ENCODE peak calls at places on chromosome X, in ten cellular contexts. X is GM13976, B is HFFc6, T is endothelial cell, S is cardiac fibroblast, G is stomach, A is cardiac muscle cell, Y is Calu3, W is right atrium auricular region, P is PC-3. Z is an unnamed sample.
A peak's percentile ranks its signal among the peaks of the same experiment; 100 is the strongest.

GRCh38 chrX:101252634-101253033 is 33.0 kb downstream of the DRP2 start:
- DNase-seq in G (no peak), A (no peak), Y (no peak), S (peak; percentile 73), P (no peak), W (no peak), B (no peak), T (no peak), X (no peak), Z (no peak)

GRCh38 chrX:132090370-132091152 is 37.3 kb downstream of the FRMD7 start:
- DNase-seq in G (no peak), A (no peak), S (no peak), W (no peak), P (no peak), T (no peak), X (no peak), B (no peak), Y (no peak), Z (no peak)

GRCh38 chrX:29477878-29478277 is 737.5 kb upstream of the MAGEB2 start:
- DNase-seq in X (peak; percentile 11), Y (no peak), P (no peak), B (no peak), S (no peak), T (no peak), A (no peak), W (no peak), G (no peak), Z (no peak)

GRCh38 chrX:149037301-149037700 is 467.8 kb downstream of the IDS start:
- DNase-seq in Y (no peak), T (no peak), X (no peak), S (peak; percentile 7), A (no peak), P (no peak), G (no peak), B (no peak), W (no peak), Z (no peak)

GRCh38 chrX:115894087-115894486 is 276.5 kb upstream of the AGTR2 start:
- DNase-seq in S (peak; percentile 7), B (no peak), W (peak; percentile 55), X (no peak), T (no peak), A (no peak), Y (no peak), P (peak; percentile 65), G (no peak), Z (no peak)

GRCh38 chrX:36963069-36963808 is 44.9 kb upstream of the FAM47C start:
- DNase-seq in X (no peak), A (no peak), Y (peak; percentile 23), G (no peak), B (no peak), S (no peak), W (no peak), P (no peak), T (no peak), Z (no peak)

GRCh38 chrX:41333744-41333993 is 293 bp upstream of the DDX3X start:
- DNase-seq in T (no peak), P (peak; percentile 78), G (no peak), Y (no peak), B (no peak), X (peak; percentile 76), W (no peak), S (peak; percentile 90), A (peak; percentile 73), Z (no peak)

GRCh38 chrX:11124094-11124493 is 13.0 kb downstream of the HCCS start:
- DNase-seq in B (no peak), W (no peak), S (no peak), P (no peak), A (no peak), X (no peak), G (no peak), T (no peak), Y (no peak), Z (no peak)

GRCh38 chrX:150476183-150476699 is 92.2 kb upstream of the MTM1 start:
- DNase-seq in Y (no peak), B (no peak), G (no peak), T (no peak), P (no peak), W (no peak), A (no peak), S (peak; percentile 4), X (no peak), Z (no peak)

GRCh38 chrX:39688576-39689373 is 409.0 kb downstream of the BCOR start:
- DNase-seq in Y (peak; percentile 56), P (peak; percentile 50), X (peak; percentile 41), S (peak; percentile 21), W (no peak), A (peak; percentile 93), T (peak; percentile 57), B (no peak), G (peak; percentile 75), Z (no peak)

GRCh38 chrX:131975851-131976250 is 47.3 kb upstream of the STK26 start:
- DNase-seq in B (no peak), G (no peak), S (no peak), Y (no peak), P (no peak), W (no peak), T (no peak), X (no peak), A (no peak), Z (no peak)

GRCh38 chrX:129480889-129481288 is 42.4 kb downstream of the SMARCA1 start:
- DNase-seq in W (no peak), A (no peak), Y (no peak), P (no peak), B (no peak), X (no peak), G (no peak), S (no peak), T (no peak), Z (no peak)

GRCh38 chrX:10112510-10112909 is 44.3 kb upstream of the CLCN4 start:
- DNase-seq in P (no peak), B (no peak), A (no peak), S (no peak), Y (no peak), W (no peak), T (no peak), X (no peak), G (no peak), Z (no peak)

GRCh38 chrX:23374291-23374690 is 39.6 kb downstream of the PTCHD1 start:
- DNase-seq in T (no peak), S (no peak), P (peak; percentile 9), A (no peak), X (no peak), W (no peak), G (no peak), B (no peak), Y (no peak), Z (no peak)

GRCh38 chrX:54819201-54819600 is 11.7 kb downstream of the MAGED2 start:
- DNase-seq in G (no peak), B (no peak), Y (no peak), P (no peak), S (no peak), T (no peak), A (no peak), X (no peak), W (no peak), Z (no peak)

GRCh38 chrX:120366794-120367193 is 4.9 kb downstream of the ATP1B4 start:
- DNase-seq in T (no peak), P (no peak), A (no peak), S (no peak), B (no peak), X (no peak), G (no peak), Y (no peak), W (no peak), Z (no peak)

GRCh38 chrX:121259170-121259569 is 211.8 kb downstream of the GLUD2 start:
- DNase-seq in T (no peak), W (no peak), S (no peak), X (no peak), A (no peak), G (no peak), P (no peak), B (no peak), Y (no peak), Z (no peak)

GRCh38 chrX:79366888-79367749 is at the start of gene ITM2A:
- DNase-seq in A (peak; percentile 32), W (peak; percentile 63), S (peak; percentile 2), Y (peak; percentile 18), T (peak; percentile 31), G (peak; percentile 34), B (no peak), P (no peak), X (peak; percentile 39), Z (peak; percentile 51)

DNA sequence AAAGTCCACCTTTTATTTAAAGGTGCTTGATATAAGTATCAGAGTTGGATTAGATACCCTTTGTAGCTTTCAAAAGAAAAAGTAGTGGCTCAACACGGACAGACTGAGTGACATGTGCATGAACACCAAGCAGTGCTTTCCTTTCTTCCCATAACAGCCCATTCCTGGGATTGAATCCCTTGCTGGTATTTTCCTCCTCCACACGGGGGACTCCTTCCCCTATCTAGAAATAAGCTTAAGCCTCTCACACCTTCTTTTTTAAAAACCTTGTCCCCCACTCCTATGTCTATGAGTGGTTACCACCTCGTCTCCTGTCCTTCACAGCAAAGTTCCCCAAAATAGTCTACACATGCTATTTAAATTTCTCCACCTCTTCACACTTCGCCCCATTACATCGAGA is 5.1 kb downstream of the AP1S2 start:
- DNase-seq in W (no peak), X (no peak), S (peak; percentile 17), G (no peak), B (no peak), P (peak; percentile 35), T (no peak), Y (peak; percentile 24), A (peak; percentile 45), Z (no peak)
- TF ChIP-seq CTCF in W (no peak), X (no peak), S (peak; percentile 14), G (no peak), B (no peak), P (peak; percentile 58), T (no peak), Y (no peak), A (peak; percentile 34), Z (peak; percentile 76)

GRCh38 chrX:128035318-128035717 is 16.9 kb downstream of the ACTRT1 start:
- DNase-seq in T (no peak), B (no peak), A (no peak), W (no peak), X (no peak), P (no peak), S (no peak), Y (no peak), G (no peak), Z (no peak)
- TF ChIP-seq CTCF in T (no peak), B (no peak), A (no peak), W (no peak), X (no peak), P (no peak), S (no peak), Y (no peak), G (no peak), Z (no peak)

GRCh38 chrX:74458738-74459137 is 37.4 kb downstream of the SLC16A2 start:
- DNase-seq in X (no peak), B (peak; percentile 72), W (no peak), S (peak; percentile 74), G (no peak), Y (no peak), P (peak; percentile 93), T (no peak), A (no peak), Z (no peak)
- TF ChIP-seq CTCF in X (no peak), B (peak; percentile 18), W (no peak), S (no peak), G (no peak), Y (no peak), P (peak; percentile 61), T (no peak), A (no peak), Z (peak; percentile 60)

DNA sequence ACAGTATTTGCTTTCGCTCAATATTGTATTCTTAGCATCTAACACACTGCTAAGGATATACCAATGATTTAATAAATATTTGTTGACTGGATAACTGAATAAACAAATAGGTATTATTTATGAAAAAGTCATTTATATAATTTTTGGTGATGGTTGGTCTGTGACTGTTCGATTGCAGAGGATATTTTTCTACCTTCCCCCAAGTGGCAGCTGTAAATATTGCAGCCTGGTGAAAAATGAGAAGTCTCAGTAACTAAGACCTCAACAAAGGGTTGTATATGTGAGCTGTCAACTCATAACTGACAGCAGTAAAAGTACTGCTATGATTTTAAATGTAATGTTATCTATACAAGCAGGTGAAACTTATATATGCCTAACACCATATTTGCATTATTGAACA is 36.0 kb downstream of the HTR2C start:
- DNase-seq in X (peak; percentile 12), A (peak; percentile 35), W (no peak), Y (peak; percentile 16), T (peak; percentile 14), P (peak; percentile 39), B (no peak), G (no peak), S (peak; percentile 6), Z (no peak)
- TF ChIP-seq CTCF in X (peak; percentile 32), A (peak; percentile 48), W (no peak), Y (peak; percentile 34), T (peak; percentile 59), P (peak; percentile 54), B (peak; percentile 67), G (peak; percentile 19), S (peak; percentile 40), Z (peak; percentile 72)